ENCODE peak calls at places on chromosomes 11 and 22, in five cellular contexts. V, X, T, B and D are unnamed samples.

GRCh38 chr22:46653596-46653995 is 33.4 kb downstream of the GRAMD4 start:
- DNase-seq in V (no peak), X (peak), T (peak), B (no peak), D (no peak)

GRCh38 chr11:409600-410471 is 5.0 kb downstream of the SIGIRR start:
- DNase-seq in V (no peak), X (no peak), T (peak), B (no peak), D (no peak)

GRCh38 chr22:49015993-49016908 is 811.4 kb downstream of the BRD1 start:
- DNase-seq in V (no peak), X (no peak), T (no peak), B (no peak), D (no peak)

GRCh38 chr11:70871881-70872280 is 380.5 kb downstream of the SHANK2 start:
- DNase-seq in V (no peak), X (no peak), T (no peak), B (peak), D (no peak)

GRCh38 chr22:26550498-26551033 is 38.3 kb upstream of the TFIP11 start:
- DNase-seq in V (no peak), X (no peak), T (no peak), B (peak), D (no peak)

GRCh38 chr11:75728992-75729391 is 11.4 kb downstream of the MOGAT2 start:
- DNase-seq in V (no peak), X (no peak), T (no peak), B (no peak), D (no peak)

GRCh38 chr22:44574581-44575343 is 76.7 kb upstream of the RTL6 start:
- DNase-seq in V (no peak), X (no peak), T (peak), B (no peak), D (no peak)

GRCh38 chr11:111479666-111480065 is 32.5 kb downstream of the BTG4 start:
- DNase-seq in V (no peak), X (no peak), T (no peak), B (no peak), D (no peak)

GRCh38 chr22:22893077-22893805 is 5.6 kb downstream of the IGLL5 start:
- DNase-seq in V (no peak), X (no peak), T (peak), B (no peak), D (no peak)

GRCh38 chr22:47902646-47903180 is 1140.3 kb downstream of the TBC1D22A start:
- DNase-seq in V (no peak), X (no peak), T (no peak), B (no peak), D (no peak)

GRCh38 chr22:35065796-35066218 is at the start of gene ISX:
- DNase-seq in V (no peak), X (no peak), T (peak), B (no peak), D (peak)

GRCh38 chr11:127496165-127496564 is 495.6 kb upstream of the KIRREL3 start:
- DNase-seq in V (no peak), X (no peak), T (no peak), B (no peak), D (no peak)

GRCh38 chr11:77159937-77160495 is 32.0 kb downstream of the MYO7A start:
- DNase-seq in V (no peak), X (no peak), T (no peak), B (no peak), D (no peak)

GRCh38 chr22:48860557-48860956 is 967.1 kb downstream of the BRD1 start:
- DNase-seq in V (no peak), X (no peak), T (no peak), B (no peak), D (no peak)

GRCh38 chr11:66336234-66337102 is at the start of gene RIN1:
- DNase-seq in V (peak), X (peak), T (peak), B (peak), D (peak)

GRCh38 chr22:31607696-31608095 is 54.3 kb downstream of the PISD start:
- DNase-seq in V (no peak), X (no peak), T (no peak), B (no peak), D (no peak)

GRCh38 chr11:34727228-34727737 is 106.4 kb downstream of the EHF start:
- DNase-seq in V (no peak), X (no peak), T (no peak), B (no peak), D (no peak)